ENCODE peak calls at places on chromosomes 12 and 14, in six cellular contexts. One of them, this sample, is unnamed. For H3K4me1 and H3K9me3, the result is how much of the 10 kb centered on the place peaks cover.

GRCh38 chr14:74425525-74426201 is 347 bp downstream of the SYNDIG1L start:
- DNase-seq in heart left ventricle: peak
- DNase-seq in uterus: no peak
- DNase-seq in neural progenitor cell: peak
- DNase-seq in lung: no peak
- DNase-seq in pancreas: peak
- DNase-seq in this sample: peak

GRCh38 chr14:58055497-58055896 is 96.5 kb downstream of the ARMH4 start:
- DNase-seq in neural progenitor cell: no peak
- DNase-seq in pancreas: no peak
- DNase-seq in uterus: no peak
- DNase-seq in heart left ventricle: no peak
- DNase-seq in lung: no peak
- DNase-seq in this sample: no peak

GRCh38 chr12:112018571-112019237 is 5.5 kb downstream of the ERP29 start:
- DNase-seq in heart left ventricle: no peak
- DNase-seq in pancreas: no peak
- DNase-seq in lung: no peak
- DNase-seq in neural progenitor cell: no peak
- DNase-seq in uterus: no peak
- DNase-seq in this sample: no peak

GRCh38 chr14:100644784-100645183 is 57.6 kb upstream of the BEGAIN start:
- DNase-seq in lung: no peak
- DNase-seq in heart left ventricle: no peak
- DNase-seq in neural progenitor cell: no peak
- DNase-seq in uterus: no peak
- DNase-seq in pancreas: no peak
- DNase-seq in this sample: no peak

GRCh38 chr12:117112268-117112595 is 13.0 kb upstream of the TESC start:
- DNase-seq in uterus: no peak
- DNase-seq in neural progenitor cell: no peak
- DNase-seq in pancreas: no peak
- DNase-seq in heart left ventricle: no peak
- DNase-seq in lung: no peak
- DNase-seq in this sample: no peak

GRCh38 chr12:121829250-121829918 is 25.6 kb downstream of the SETD1B start:
- DNase-seq in neural progenitor cell: no peak
- DNase-seq in uterus: no peak
- DNase-seq in heart left ventricle: no peak
- DNase-seq in pancreas: no peak
- DNase-seq in lung: no peak
- DNase-seq in this sample: no peak

GRCh38 chr14:33085799-33086198 is 147.1 kb downstream of the NPAS3 start:
- DNase-seq in lung: no peak
- DNase-seq in pancreas: no peak
- DNase-seq in neural progenitor cell: no peak
- DNase-seq in uterus: no peak
- DNase-seq in heart left ventricle: no peak
- DNase-seq in this sample: no peak

GRCh38 chr12:4133636-4134433 is 139.7 kb upstream of the CCND2 start:
- DNase-seq in heart left ventricle: no peak
- DNase-seq in uterus: no peak
- DNase-seq in pancreas: no peak
- DNase-seq in neural progenitor cell: peak
- DNase-seq in lung: no peak
- DNase-seq in this sample: peak

GRCh38 chr12:54660320-54660962 is 12.3 kb upstream of the DCD start:
- DNase-seq in pancreas: no peak
- DNase-seq in lung: no peak
- DNase-seq in neural progenitor cell: no peak
- DNase-seq in heart left ventricle: no peak
- DNase-seq in uterus: no peak
- DNase-seq in this sample: no peak

GRCh38 chr12:24561411-24561871 is 387.5 kb downstream of the BCAT1 start:
- DNase-seq in neural progenitor cell: peak
- DNase-seq in pancreas: no peak
- DNase-seq in heart left ventricle: no peak
- DNase-seq in uterus: no peak
- DNase-seq in lung: no peak
- DNase-seq in this sample: no peak

GRCh38 chr12:51836833-51837184 is 11.7 kb downstream of the FIGNL2 start:
- DNase-seq in neural progenitor cell: peak
- DNase-seq in uterus: no peak
- DNase-seq in lung: no peak
- DNase-seq in heart left ventricle: no peak
- DNase-seq in pancreas: no peak
- DNase-seq in this sample: no peak

GRCh38 chr14:92199763-92200162 is 78.0 kb downstream of the CPSF2 start:
- DNase-seq in neural progenitor cell: no peak
- DNase-seq in heart left ventricle: no peak
- DNase-seq in uterus: no peak
- DNase-seq in pancreas: no peak
- DNase-seq in lung: no peak
- DNase-seq in this sample: no peak

GRCh38 chr12:58105225-58106119 is 164.1 kb downstream of the ATP23 start:
- DNase-seq in uterus: no peak
- DNase-seq in lung: no peak
- DNase-seq in neural progenitor cell: no peak
- DNase-seq in heart left ventricle: no peak
- DNase-seq in pancreas: no peak
- DNase-seq in this sample: no peak

GRCh38 chr12:118493962-118494361 is 117.6 kb downstream of the SUDS3 start:
- DNase-seq in neural progenitor cell: no peak
- DNase-seq in heart left ventricle: no peak
- DNase-seq in lung: no peak
- DNase-seq in uterus: no peak
- DNase-seq in pancreas: no peak
- DNase-seq in this sample: no peak

GRCh38 chr12:56204275-56204674 is 15.0 kb upstream of the SMARCC2 start:
- DNase-seq in uterus: no peak
- DNase-seq in pancreas: no peak
- DNase-seq in lung: no peak
- DNase-seq in neural progenitor cell: no peak
- DNase-seq in heart left ventricle: no peak
- DNase-seq in this sample: no peak

GRCh38 chr12:116832353-116832752 is 48.9 kb downstream of the HRK start:
- DNase-seq in pancreas: no peak
- DNase-seq in heart left ventricle: no peak
- DNase-seq in lung: no peak
- DNase-seq in uterus: no peak
- DNase-seq in neural progenitor cell: no peak
- DNase-seq in this sample: no peak

GRCh38 chr12:22626429-22626828 is 1.5 kb downstream of the ETNK1 start:
- DNase-seq in uterus: no peak
- DNase-seq in heart left ventricle: no peak
- DNase-seq in pancreas: no peak
- DNase-seq in lung: no peak
- DNase-seq in neural progenitor cell: no peak
- DNase-seq in this sample: no peak

GRCh38 chr14:89848165-89848564 is 106.4 kb downstream of the EFCAB11 start:
- DNase-seq in uterus: no peak
- DNase-seq in heart left ventricle: no peak
- DNase-seq in neural progenitor cell: no peak
- DNase-seq in pancreas: no peak
- DNase-seq in lung: no peak
- DNase-seq in this sample: no peak

GRCh38 chr12:19030180-19030579 is 99.4 kb upstream of the PLEKHA5 start:
- DNase-seq in uterus: no peak
- DNase-seq in heart left ventricle: no peak
- DNase-seq in lung: no peak
- DNase-seq in neural progenitor cell: no peak
- DNase-seq in pancreas: no peak
- DNase-seq in this sample: no peak

GRCh38 chr12:118537481-118537917 is 161.1 kb downstream of the SUDS3 start:
- DNase-seq in uterus: peak
- DNase-seq in heart left ventricle: peak
- DNase-seq in lung: no peak
- DNase-seq in neural progenitor cell: no peak
- DNase-seq in pancreas: no peak
- DNase-seq in this sample: peak

GRCh38 chr12:47767197-47767724 is 5.8 kb upstream of the SLC48A1 start:
- DNase-seq in uterus: no peak
- DNase-seq in lung: peak
- DNase-seq in pancreas: peak
- DNase-seq in neural progenitor cell: peak
- DNase-seq in heart left ventricle: peak
- DNase-seq in this sample: peak

GRCh38 chr12:28879379-28879778 is 269.7 kb upstream of the FAR2 start:
- DNase-seq in lung: no peak
- DNase-seq in neural progenitor cell: no peak
- DNase-seq in heart left ventricle: no peak
- DNase-seq in pancreas: no peak
- DNase-seq in uterus: no peak
- DNase-seq in this sample: no peak

GRCh38 chr14:101383737-101384338 is 177.5 kb upstream of the DIO3 start:
- DNase-seq in uterus: no peak
- DNase-seq in lung: no peak
- DNase-seq in neural progenitor cell: no peak
- DNase-seq in heart left ventricle: no peak
- DNase-seq in pancreas: no peak
- DNase-seq in this sample: no peak

GRCh38 chr12:118237053-118237665 is 101.2 kb downstream of the PEBP1 start:
- DNase-seq in pancreas: no peak
- DNase-seq in heart left ventricle: no peak
- DNase-seq in neural progenitor cell: no peak
- DNase-seq in uterus: no peak
- DNase-seq in lung: no peak
- DNase-seq in this sample: no peak

GRCh38 chr14:74571901-74572828 is 39.9 kb downstream of the LTBP2 start:
- DNase-seq in neural progenitor cell: no peak
- DNase-seq in pancreas: no peak
- DNase-seq in heart left ventricle: peak
- DNase-seq in lung: no peak
- DNase-seq in uterus: peak
- DNase-seq in this sample: no peak

DNA sequence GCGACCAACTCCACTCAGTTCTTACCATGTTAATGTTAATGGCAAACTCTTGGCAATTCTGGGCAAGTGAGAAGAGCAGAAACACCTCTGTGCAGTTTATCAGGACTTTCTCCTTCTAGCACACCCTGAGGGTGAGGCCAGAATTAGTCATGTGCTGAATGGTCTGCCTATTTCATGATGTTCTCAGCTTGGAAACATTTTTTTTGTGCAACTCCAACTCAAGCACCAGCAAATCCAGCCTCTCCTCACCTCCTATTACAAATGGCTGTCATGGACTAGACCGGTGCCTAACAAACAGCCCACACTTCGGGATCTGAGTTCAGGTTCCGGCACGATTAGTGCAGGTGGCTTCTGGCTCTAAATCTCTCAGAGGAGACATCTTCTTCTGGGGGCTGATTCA is 246.0 kb downstream of the ZFP36L1 start:
- DNase-seq in heart left ventricle: no peak
- DNase-seq in pancreas: no peak
- DNase-seq in uterus: peak
- DNase-seq in lung: no peak
- DNase-seq in neural progenitor cell: no peak
- DNase-seq in this sample: no peak
- H3K4me1 ChIP-seq in heart left ventricle: half or more
- H3K4me1 ChIP-seq in pancreas: under half
- H3K4me1 ChIP-seq in uterus: under half
- H3K4me1 ChIP-seq in lung: under half
- H3K4me1 ChIP-seq in neural progenitor cell: under half
- H3K4me1 ChIP-seq in this sample: half or more

DNA sequence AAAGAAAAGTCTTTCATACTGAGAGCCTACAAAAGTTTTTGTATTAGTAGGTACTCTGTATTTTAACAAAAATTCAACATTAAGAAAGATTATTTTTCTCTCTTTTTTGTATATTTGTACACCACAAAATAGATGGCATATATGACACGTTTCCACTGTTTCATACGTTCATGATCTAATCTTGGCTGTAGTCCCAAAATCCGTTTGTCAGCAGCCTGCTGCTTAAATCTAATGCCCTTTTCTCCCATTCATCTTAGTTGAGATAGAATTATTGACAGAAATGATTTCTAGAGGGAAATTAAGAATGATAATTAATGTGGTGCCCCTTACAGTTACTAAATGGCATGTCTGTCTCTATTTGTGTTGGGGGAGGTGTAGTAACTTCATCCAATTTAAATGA is 140.7 kb upstream of the NOVA1 start:
- DNase-seq in lung: no peak
- DNase-seq in neural progenitor cell: no peak
- DNase-seq in uterus: no peak
- DNase-seq in pancreas: no peak
- DNase-seq in heart left ventricle: no peak
- DNase-seq in this sample: no peak
- H3K9me3 ChIP-seq in lung: under half
- H3K9me3 ChIP-seq in neural progenitor cell: under half
- H3K9me3 ChIP-seq in uterus: under half
- H3K9me3 ChIP-seq in pancreas: under half
- H3K9me3 ChIP-seq in heart left ventricle: under half
- H3K9me3 ChIP-seq in this sample: under half

DNA sequence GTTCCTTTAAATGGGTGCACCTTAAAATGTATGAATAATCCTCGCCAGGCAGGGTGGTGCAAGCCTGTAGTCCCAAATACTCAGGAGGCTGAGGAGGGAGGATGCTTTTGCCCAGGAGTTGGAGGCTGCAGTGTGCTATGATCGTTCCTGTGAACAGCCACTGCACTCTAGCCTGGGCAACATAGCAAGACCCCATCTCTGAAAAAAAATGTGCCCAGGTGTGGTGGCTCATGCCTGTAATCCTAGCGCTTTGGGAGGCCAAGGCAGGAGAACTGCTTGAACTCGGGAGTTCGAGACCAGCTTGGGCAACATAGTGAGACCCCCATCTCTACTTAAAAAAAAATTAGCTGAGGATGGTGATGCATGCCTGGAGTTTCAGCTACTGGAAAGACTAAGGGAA is 39.6 kb downstream of the ACACB start:
- DNase-seq in pancreas: no peak
- DNase-seq in lung: no peak
- DNase-seq in heart left ventricle: no peak
- DNase-seq in neural progenitor cell: no peak
- DNase-seq in uterus: no peak
- DNase-seq in this sample: no peak
- H3K4me3 ChIP-seq in pancreas: no peak
- H3K4me3 ChIP-seq in lung: no peak
- H3K4me3 ChIP-seq in heart left ventricle: no peak
- H3K4me3 ChIP-seq in neural progenitor cell: no peak
- H3K4me3 ChIP-seq in uterus: no peak
- H3K4me3 ChIP-seq in this sample: no peak

DNA sequence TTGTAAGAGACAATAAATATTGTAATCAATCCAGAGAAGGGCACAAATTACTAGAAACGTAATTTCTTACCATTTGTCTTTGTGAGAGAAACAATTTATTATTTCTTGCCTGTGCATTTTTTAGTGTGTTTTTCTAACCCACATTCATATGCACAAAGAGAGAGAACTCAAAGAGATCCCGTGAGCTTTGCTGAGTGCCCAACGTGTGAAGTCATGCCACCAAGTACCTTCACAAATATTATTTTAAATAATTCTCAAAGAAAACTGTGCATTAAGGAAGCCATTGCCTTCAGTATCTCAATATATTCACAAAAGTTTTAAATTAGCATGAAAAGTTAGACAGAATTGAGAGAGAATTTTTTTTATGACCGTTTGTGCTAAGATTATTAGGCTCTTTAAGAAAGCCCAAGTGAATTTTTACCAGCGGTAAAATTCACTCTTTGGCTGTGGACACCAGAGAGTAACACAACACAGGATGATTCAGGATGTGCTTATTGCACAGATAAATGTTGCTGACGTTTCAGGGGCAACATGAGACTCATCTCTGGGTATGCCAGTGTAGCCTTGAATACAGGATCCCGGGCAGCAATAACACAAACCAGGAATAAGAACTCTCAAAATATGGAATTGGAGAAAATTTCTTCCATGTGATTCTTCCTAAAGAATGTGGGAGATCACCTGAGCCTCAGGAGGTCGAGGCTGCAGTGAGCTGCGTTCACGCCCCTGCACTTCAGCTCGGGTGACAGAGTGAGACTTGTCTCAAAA is 2.9 kb downstream of the ARHGDIB start:
- DNase-seq in heart left ventricle: no peak
- DNase-seq in neural progenitor cell: no peak
- DNase-seq in pancreas: no peak
- DNase-seq in lung: no peak
- DNase-seq in uterus: no peak
- DNase-seq in this sample: no peak
- H3K4me1 ChIP-seq in heart left ventricle: under half
- H3K4me1 ChIP-seq in neural progenitor cell: under half
- H3K4me1 ChIP-seq in pancreas: under half
- H3K4me1 ChIP-seq in lung: under half
- H3K4me1 ChIP-seq in uterus: under half
- H3K4me1 ChIP-seq in this sample: half or more